ENCODE peak calls at places on chromosomes 3 and 15, in seven cellular contexts. G is HL-60; R is CD4-positive, alpha-beta memory T cell; T is AG04450; J is fibroblast of mammary gland; K is suprapubic skin; U is tibial artery. D is an unnamed sample.

GRCh38 chr3:10949197-10949596 is 43.4 kb upstream of the SLC6A1 start:
- DNase-seq in U (no peak), R (no peak), T (no peak), J (no peak), K (no peak), G (no peak), D (no peak)

GRCh38 chr15:22850055-22850454 is 11.6 kb downstream of the NIPA2 start:
- DNase-seq in G (no peak), R (no peak), K (no peak), T (no peak), J (peak; percentile 42), U (no peak), D (no peak)

GRCh38 chr3:5301671-5302297 is 114.3 kb downstream of the EDEM1 start:
- DNase-seq in R (no peak), K (no peak), G (no peak), U (no peak), T (no peak), J (peak; percentile 27), D (peak; percentile 15)

GRCh38 chr15:88477126-88477525 is 9.6 kb downstream of the MRPS11 start:
- DNase-seq in G (no peak), R (no peak), J (no peak), K (no peak), U (no peak), T (no peak), D (no peak)

GRCh38 chr15:19899021-19899824 is 642.4 kb downstream of the GOLGA6L6 start:
- DNase-seq in U (no peak), J (no peak), R (no peak), G (no peak), K (no peak), T (no peak), D (no peak)

GRCh38 chr15:57321973-57322601 is 54.2 kb upstream of the CGNL1 start:
- DNase-seq in U (no peak), J (no peak), T (no peak), G (no peak), K (no peak), R (no peak), D (no peak)

GRCh38 chr3:48403533-48404439 is 26.1 kb downstream of the PLXNB1 start:
- DNase-seq in R (no peak), G (no peak), J (no peak), U (peak; percentile 68), K (peak; percentile 62), T (no peak), D (no peak)

GRCh38 chr3:60743631-60744164 is 507.6 kb downstream of the FHIT start:
- DNase-seq in G (peak; percentile 54), U (no peak), K (no peak), T (no peak), J (no peak), R (no peak), D (no peak)

GRCh38 chr15:63088532-63089245 is 33.0 kb upstream of the LACTB start:
- DNase-seq in T (no peak), R (no peak), J (no peak), G (no peak), K (no peak), U (no peak), D (no peak)

GRCh38 chr3:141419946-141420345 is 51.6 kb downstream of the ZBTB38 start:
- DNase-seq in J (no peak), T (no peak), K (no peak), G (no peak), U (no peak), R (no peak), D (no peak)

GRCh38 chr3:23709987-23710386 is 95.8 kb upstream of the UBE2E1 start:
- DNase-seq in T (no peak), U (no peak), K (no peak), G (no peak), J (no peak), R (no peak), D (no peak)

GRCh38 chr3:170869645-170870593 is at the start of gene RPL22L1:
- DNase-seq in R (peak; percentile 92), T (peak; percentile 81), U (peak; percentile 96), K (peak; percentile 97), J (peak; percentile 94), G (peak; percentile 95), D (peak; percentile 95)

GRCh38 chr3:62493116-62493801 is 119.9 kb upstream of the FEZF2 start:
- DNase-seq in U (no peak), J (peak; percentile 14), R (no peak), K (no peak), T (no peak), G (no peak), D (no peak)

GRCh38 chr3:192259661-192260060 is 467.7 kb downstream of the FGF12 start:
- DNase-seq in R (no peak), K (no peak), G (no peak), T (no peak), U (no peak), J (no peak), D (peak; percentile 4)

GRCh38 chr3:136750209-136750921 is 1.8 kb downstream of the STAG1 start:
- DNase-seq in T (no peak), R (no peak), G (peak; percentile 24), U (no peak), J (peak; percentile 20), K (no peak), D (no peak)

GRCh38 chr3:171840484-171840830 is 2.7 kb upstream of the TMEM212 start:
- DNase-seq in U (no peak), K (no peak), R (no peak), G (no peak), J (no peak), T (no peak), D (no peak)

GRCh38 chr15:84034831-84035753 is 200.5 kb upstream of the GOLGA6L4 start:
- DNase-seq in T (peak; percentile 7), R (no peak), K (no peak), G (no peak), U (no peak), J (peak; percentile 64), D (peak; percentile 59)

GRCh38 chr3:12891985-12892839 is 50.8 kb upstream of the RPL32 start:
- DNase-seq in J (peak; percentile 71), R (peak; percentile 50), K (no peak), T (peak; percentile 32), G (peak; percentile 26), U (no peak), D (peak; percentile 66)
- H3K4me3 ChIP-seq in J (no peak overlapping the region), R (no peak overlapping the region), K (peak overlapping the region; percentile 31), T (peak overlapping the region; percentile 44), G (no peak overlapping the region), U (peak overlapping the region; percentile 40), D (no peak overlapping the region)

GRCh38 chr15:29978411-29979382 is 104.1 kb upstream of the GOLGA8J start:
- DNase-seq in R (no peak), G (no peak), K (no peak), J (peak; percentile 25), T (no peak), U (no peak), D (no peak)
- H3K4me3 ChIP-seq in R (no peak overlapping the region), G (no peak overlapping the region), K (no peak overlapping the region), J (no peak overlapping the region), T (no peak overlapping the region), U (no peak overlapping the region), D (no peak overlapping the region)

GRCh38 chr3:8766148-8766547 is 3.3 kb downstream of the OXTR start:
- DNase-seq in U (no peak), J (no peak), T (no peak), R (no peak), G (no peak), K (no peak), D (no peak)

GRCh38 chr3:8767667-8768363 is 1.6 kb downstream of the OXTR start:
- DNase-seq in K (no peak), J (no peak), G (peak; percentile 25), T (no peak), R (no peak), U (no peak), D (peak; percentile 86)

GRCh38 chr3:8767181-8767666 is 2.2 kb downstream of the OXTR start:
- DNase-seq in K (no peak), G (no peak), T (no peak), R (no peak), U (no peak), J (no peak), D (no peak)

GRCh38 chr3:8769088-8769822 is at the start of gene OXTR:
- DNase-seq in R (peak; percentile 18), T (peak; percentile 69), G (peak; percentile 35), U (no peak), K (no peak), J (peak; percentile 62), D (peak; percentile 69)

DNA sequence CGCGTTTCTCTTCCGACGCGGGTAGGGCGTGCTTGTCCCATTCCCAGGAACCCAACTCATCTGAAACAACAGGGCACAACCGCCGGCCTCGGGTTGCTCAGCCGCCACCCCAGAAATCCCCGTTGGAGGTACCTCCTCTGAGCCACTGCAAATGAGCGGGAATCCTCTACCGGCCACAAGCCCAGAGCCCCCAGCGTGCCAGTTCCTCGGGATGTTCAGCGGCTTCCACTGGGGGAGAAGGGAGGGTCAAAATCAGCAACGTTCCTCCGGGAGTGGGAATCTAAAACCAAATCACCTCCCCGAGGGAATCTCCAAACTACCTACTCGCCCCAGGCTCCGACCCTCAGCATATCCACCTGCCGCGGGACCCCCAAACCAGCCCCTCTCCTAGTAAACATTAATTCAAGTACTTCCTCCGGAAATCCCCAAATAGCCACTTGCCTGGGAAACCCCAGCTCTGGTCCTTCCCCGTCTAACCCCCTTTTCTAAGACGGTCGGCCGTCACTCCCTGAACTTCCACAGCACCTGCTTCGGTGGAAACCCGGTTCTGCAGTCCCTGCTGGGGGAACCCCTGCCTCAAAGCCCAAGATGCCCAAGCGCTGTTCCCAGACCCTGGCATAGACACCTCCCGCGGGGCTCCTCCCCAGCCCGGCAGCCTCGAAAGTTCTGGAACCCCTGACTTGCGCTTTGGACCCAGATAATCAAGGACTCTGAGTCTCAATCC is 887 bp downstream of the OXTR start:
- DNase-seq in K (no peak), G (no peak), R (no peak), U (no peak), J (no peak), T (no peak), D (peak; percentile 9)
- H3K4me3 ChIP-seq in K (peak overlapping the region; percentile 42), G (no peak overlapping the region), R (no peak overlapping the region), U (peak overlapping the region; percentile 45), J (peak overlapping the region; percentile 42), T (peak overlapping the region; percentile 66), D (peak overlapping the region; percentile 38)

GRCh38 chr15:37034392-37034791 is 66.0 kb downstream of the MEIS2 start:
- DNase-seq in G (no peak), K (no peak), U (no peak), T (no peak), R (no peak), J (no peak), D (no peak)

GRCh38 chr15:37037256-37037655 is 63.1 kb downstream of the MEIS2 start:
- DNase-seq in U (no peak), J (no peak), R (no peak), G (no peak), K (no peak), T (no peak), D (no peak)

GRCh38 chr15:37032091-37032775 is 68.1 kb downstream of the MEIS2 start:
- DNase-seq in R (no peak), U (no peak), J (no peak), G (no peak), T (no peak), K (no peak), D (no peak)

GRCh38 chr15:37035349-37035748 is 65.0 kb downstream of the MEIS2 start:
- DNase-seq in R (no peak), U (no peak), T (no peak), G (no peak), J (peak; percentile 68), K (no peak), D (no peak)

DNA sequence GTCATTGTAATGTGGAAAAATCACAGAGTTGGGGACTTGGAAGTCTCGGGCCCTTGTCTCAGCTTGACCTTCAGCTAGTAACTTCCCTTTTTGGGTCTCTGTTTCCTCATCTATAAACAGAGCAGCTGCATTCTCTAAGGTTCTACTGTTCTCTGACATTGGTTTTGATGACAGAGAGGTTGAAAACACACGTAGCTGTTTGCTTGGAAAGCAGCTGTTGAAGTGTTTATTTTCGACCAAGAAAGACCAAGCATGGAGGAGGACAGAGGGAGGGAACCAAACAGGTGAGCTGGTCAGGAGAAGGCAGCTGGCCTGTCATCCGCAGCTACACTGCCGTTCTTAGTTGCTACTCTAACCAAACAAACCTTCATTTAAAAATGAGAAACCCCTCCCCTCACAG is 65.5 kb downstream of the MEIS2 start:
- DNase-seq in T (no peak), J (no peak), U (no peak), R (no peak), K (no peak), G (no peak), D (no peak)
- H3K4me3 ChIP-seq in T (no peak overlapping the region), J (no peak overlapping the region), U (no peak overlapping the region), R (no peak overlapping the region), K (no peak overlapping the region), G (no peak overlapping the region), D (no peak overlapping the region)

D was measured in epithelial cell of esophagus.